ENCODE peak calls at places on chromosome 3, in six cellular contexts. R, H, Q, S, F and K are unnamed samples.

GRCh38 chr3:135766113-135766512 is 199.4 kb upstream of the PPP2R3A start:
- DNase-seq in R (no peak), H (no peak), Q (no peak), S (no peak), F (no peak), K (no peak)

GRCh38 chr3:71162221-71162620 is 421.3 kb downstream of the FOXP1 start:
- DNase-seq in R (no peak), H (no peak), Q (no peak), S (no peak), F (no peak), K (no peak)

GRCh38 chr3:65572175-65572777 is 466.4 kb downstream of the MAGI1 start:
- DNase-seq in R (no peak), H (no peak), Q (no peak), S (no peak), F (no peak), K (no peak)

GRCh38 chr3:45832691-45833090 is 9.2 kb downstream of the LZTFL1 start:
- DNase-seq in R (no peak), H (no peak), Q (no peak), S (no peak), F (no peak), K (no peak)

GRCh38 chr3:15659254-15659975 is 57.9 kb downstream of the BTD start:
- DNase-seq in R (no peak), H (no peak), Q (no peak), S (no peak), F (no peak), K (no peak)

GRCh38 chr3:53259427-53260259 is 3.8 kb upstream of the TKT start:
- DNase-seq in R (no peak), H (peak), Q (peak), S (no peak), F (no peak), K (no peak)

GRCh38 chr3:193884011-193884410 is 251.9 kb upstream of the HES1 start:
- DNase-seq in R (no peak), H (no peak), Q (no peak), S (no peak), F (no peak), K (no peak)

GRCh38 chr3:95289295-95289694 is 1226.4 kb downstream of the NSUN3 start:
- DNase-seq in R (no peak), H (no peak), Q (no peak), S (no peak), F (no peak), K (no peak)

GRCh38 chr3:170469151-170470062 is 50.7 kb downstream of the CLDN11 start:
- DNase-seq in R (no peak), H (no peak), Q (no peak), S (no peak), F (no peak), K (no peak)

GRCh38 chr3:28544236-28544635 is 195.6 kb upstream of the AZI2 start:
- DNase-seq in R (no peak), H (peak), Q (no peak), S (no peak), F (no peak), K (no peak)

GRCh38 chr3:195064300-195064931 is 206.5 kb downstream of the XXYLT1 start:
- DNase-seq in R (peak), H (no peak), Q (peak), S (no peak), F (no peak), K (no peak)

GRCh38 chr3:133371181-133371580 is 28.7 kb upstream of the BFSP2 start:
- DNase-seq in R (no peak), H (no peak), Q (no peak), S (no peak), F (no peak), K (no peak)

GRCh38 chr3:14345496-14346150 is 56.8 kb upstream of the SLC6A6 start:
- DNase-seq in R (no peak), H (no peak), Q (no peak), S (no peak), F (no peak), K (no peak)

GRCh38 chr3:10702961-10703740 is 112.9 kb upstream of the SLC6A11 start:
- DNase-seq in R (no peak), H (no peak), Q (no peak), S (no peak), F (no peak), K (no peak)

GRCh38 chr3:172065534-172065933 is 26.2 kb downstream of the FNDC3B start:
- DNase-seq in R (no peak), H (no peak), Q (no peak), S (no peak), F (no peak), K (no peak)

GRCh38 chr3:12905316-12906071 is 64.1 kb upstream of the RPL32 start:
- DNase-seq in R (peak), H (no peak), Q (no peak), S (no peak), F (no peak), K (no peak)

GRCh38 chr3:9837701-9838582 is 5.9 kb downstream of the RPUSD3 start:
- DNase-seq in R (no peak), H (no peak), Q (no peak), S (no peak), F (no peak), K (no peak)

GRCh38 chr3:142019794-142020320 is 129.5 kb downstream of the TFDP2 start:
- DNase-seq in R (no peak), H (no peak), Q (no peak), S (no peak), F (no peak), K (no peak)

GRCh38 chr3:32734756-32735155 is 49.8 kb downstream of the CNOT10 start:
- DNase-seq in R (no peak), H (no peak), Q (no peak), S (no peak), F (no peak), K (no peak)

GRCh38 chr3:156787015-156787414 is 39.1 kb upstream of the LEKR1 start:
- DNase-seq in R (no peak), H (no peak), Q (no peak), S (no peak), F (no peak), K (no peak)

GRCh38 chr3:156787926-156788663 is 38.1 kb upstream of the LEKR1 start:
- DNase-seq in R (no peak), H (no peak), Q (no peak), S (no peak), F (no peak), K (no peak)

GRCh38 chr3:156781310-156782230 is 44.6 kb upstream of the LEKR1 start:
- DNase-seq in R (no peak), H (no peak), Q (no peak), S (no peak), F (no peak), K (no peak)

GRCh38 chr3:156782319-156782718 is 43.8 kb upstream of the LEKR1 start:
- DNase-seq in R (no peak), H (no peak), Q (no peak), S (no peak), F (no peak), K (no peak)

DNA sequence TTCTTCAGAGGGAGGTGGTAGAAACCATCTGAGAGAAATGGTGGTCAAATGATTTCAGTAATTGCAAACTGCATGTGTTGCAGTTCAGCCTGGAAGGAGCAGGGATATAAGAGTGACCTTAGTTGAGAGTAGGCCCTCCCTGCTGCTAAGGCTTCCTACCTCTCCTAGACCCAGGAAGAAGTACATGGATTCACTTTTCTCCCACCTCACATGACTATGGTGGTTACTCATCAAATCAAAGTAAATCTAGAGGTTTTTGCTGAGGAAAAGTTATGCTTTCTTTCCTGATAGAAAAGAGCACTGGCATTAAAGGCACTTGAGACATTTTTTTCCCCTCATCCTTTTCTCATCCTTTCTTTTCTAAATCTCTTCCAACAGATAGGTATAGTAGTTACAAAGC is 43.2 kb upstream of the LEKR1 start:
- DNase-seq in R (no peak), H (no peak), Q (no peak), S (no peak), F (no peak), K (no peak)
- H3K27ac ChIP-seq in R (no peak), H (no peak), Q (peak), S (no peak), F (no peak), K (no peak)

GRCh38 chr3:25429960-25430941 is 2.2 kb downstream of the RARB start:
- DNase-seq in R (no peak), H (no peak), Q (no peak), S (no peak), F (no peak), K (no peak)
- H3K4me3 ChIP-seq in R (peak), H (peak), Q (no peak), S (peak), F (no peak), K (no peak)

DNA sequence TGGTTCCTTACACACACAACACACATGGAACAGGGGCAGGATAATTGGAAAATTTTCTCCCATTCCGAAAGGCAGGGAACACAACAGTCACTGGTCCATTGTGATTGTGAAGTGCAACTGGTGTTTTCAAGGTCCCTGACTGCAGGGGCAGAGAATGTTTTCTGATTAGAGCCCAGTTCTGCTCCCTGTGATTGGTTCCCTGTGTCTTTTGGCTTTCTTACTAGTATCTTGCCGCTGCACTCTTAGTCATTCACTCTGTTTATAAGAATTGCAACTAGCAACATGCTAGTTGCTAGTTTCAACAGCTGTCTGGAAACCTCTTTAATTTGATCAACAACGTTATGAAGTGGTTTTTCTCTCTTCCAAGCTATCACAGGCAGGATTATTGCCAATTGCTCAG is 177.4 kb downstream of the EPHA6 start:
- DNase-seq in R (no peak), H (no peak), Q (no peak), S (no peak), F (no peak), K (no peak)
- H3K27ac ChIP-seq in R (no peak), H (no peak), Q (no peak), S (no peak), F (no peak), K (no peak)

GRCh38 chr3:58308728-58309127 is 2.4 kb downstream of the HTD2 start:
- DNase-seq in R (no peak), H (no peak), Q (no peak), S (no peak), F (no peak), K (no peak)
- H3K4me3 ChIP-seq in R (no peak), H (no peak), Q (no peak), S (no peak), F (no peak), K (no peak)

GRCh38 chr3:76566904-76567303 is 473.0 kb upstream of the ROBO2 start:
- DNase-seq in R (no peak), H (no peak), Q (no peak), S (no peak), F (no peak), K (no peak)
- H3K27ac ChIP-seq in R (no peak), H (no peak), Q (no peak), S (no peak), F (no peak), K (no peak)

GRCh38 chr3:122682016-122682374 is 1.4 kb downstream of the PARP14 start:
- DNase-seq in R (no peak), H (no peak), Q (no peak), S (no peak), F (no peak), K (no peak)
- H3K4me3 ChIP-seq in R (peak), H (peak), Q (peak), S (peak), F (peak), K (peak)